ENCODE peak calls at places on chromosomes 7 and 10, in five cellular contexts. B, P, U, K and H are unnamed samples.

GRCh38 chr10:28947209-28947608 is 269.9 kb downstream of the BAMBI start:
- DNase-seq in B (no peak), P (no peak), U (no peak), K (no peak), H (no peak)

GRCh38 chr10:102603946-102604345 is 40.3 kb upstream of the TRIM8 start:
- DNase-seq in B (no peak), P (no peak), U (no peak), K (no peak), H (no peak)

GRCh38 chr7:131431289-131431688 is 103.6 kb downstream of the MKLN1 start:
- DNase-seq in B (no peak), P (no peak), U (no peak), K (no peak), H (no peak)

GRCh38 chr7:1942704-1943294 is 272.7 kb downstream of the ELFN1 start:
- DNase-seq in B (no peak), P (no peak), U (no peak), K (no peak), H (no peak)

GRCh38 chr7:57364933-57365710 is 84.9 kb upstream of the ZNF716 start:
- DNase-seq in B (no peak), P (peak; percentile 47), U (no peak), K (no peak), H (no peak)

GRCh38 chr7:107591410-107591809 is 11.4 kb downstream of the BCAP29 start:
- DNase-seq in B (no peak), P (no peak), U (no peak), K (no peak), H (no peak)

GRCh38 chr7:135486258-135486657 is 23.6 kb downstream of the CNOT4 start:
- DNase-seq in B (no peak), P (no peak), U (no peak), K (no peak), H (no peak)

GRCh38 chr7:105164751-105165150 is 150.7 kb downstream of the KMT2E start:
- DNase-seq in B (no peak), P (no peak), U (no peak), K (no peak), H (no peak)

GRCh38 chr10:209357-209756 is 74.1 kb downstream of the ZMYND11 start:
- DNase-seq in B (no peak), P (no peak), U (no peak), K (no peak), H (no peak)

GRCh38 chr7:123757095-123757494 is 8.3 kb upstream of the WASL start:
- DNase-seq in B (no peak), P (no peak), U (no peak), K (no peak), H (no peak)

GRCh38 chr7:75957021-75957736 is 37.2 kb downstream of the TMEM120A start:
- DNase-seq in B (no peak), P (no peak), U (no peak), K (peak; percentile 68), H (no peak)

GRCh38 chr7:375491-375821 is 85.5 kb downstream of the FOXL3 start:
- DNase-seq in B (no peak), P (peak; percentile 67), U (peak; percentile 26), K (no peak), H (no peak)

GRCh38 chr10:19169684-19170083 is 121.1 kb downstream of the MALRD1 start:
- DNase-seq in B (no peak), P (no peak), U (no peak), K (no peak), H (no peak)

GRCh38 chr7:92076509-92076908 is 57.8 kb downstream of the CYP51A1 start:
- DNase-seq in B (no peak), P (no peak), U (no peak), K (no peak), H (no peak)

GRCh38 chr10:70331486-70332268 is 47.9 kb upstream of the NPFFR1 start:
- DNase-seq in B (peak; percentile 90), P (no peak), U (peak; percentile 79), K (no peak), H (no peak)
- TF ChIP-seq CTCF in B (peak; percentile 73), P (peak; percentile 15), U (peak; percentile 44), K (peak; percentile 50), H (peak; percentile 25)

DNA sequence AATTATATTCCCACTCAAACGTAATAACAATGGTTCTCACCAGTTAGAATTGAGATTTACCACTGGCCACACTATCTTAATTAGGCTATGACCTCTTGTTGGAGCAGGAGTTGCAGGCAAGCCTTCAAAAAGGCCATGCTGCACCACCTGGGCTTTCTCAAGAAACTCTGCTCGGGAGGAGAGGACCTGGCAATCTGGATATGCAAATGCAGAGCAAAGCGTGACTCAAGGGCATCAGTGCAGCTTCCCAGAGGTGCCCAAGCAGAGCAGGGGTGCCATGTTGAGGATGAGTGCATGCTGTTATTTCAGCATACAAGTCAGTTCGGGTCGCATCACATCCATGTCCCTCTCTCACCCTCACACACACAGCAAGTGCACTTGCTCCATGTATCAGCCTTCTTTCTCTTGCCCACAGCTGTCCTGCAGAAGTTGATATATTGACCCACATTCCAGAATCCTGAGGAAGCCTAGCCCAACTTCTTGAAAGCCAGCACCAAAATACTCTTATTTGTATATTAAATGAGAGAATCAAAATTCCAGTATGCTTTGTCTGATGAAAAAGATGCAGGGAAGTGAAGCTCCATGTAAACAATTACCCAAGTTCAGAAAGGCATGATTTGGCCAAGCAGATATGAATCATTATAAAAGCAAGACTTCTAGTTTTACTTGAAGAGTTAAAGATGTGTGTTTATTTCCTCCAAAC is 55.7 kb upstream of the IL6 start:
- DNase-seq in B (no peak), P (no peak), U (no peak), K (no peak), H (no peak)
- TF ChIP-seq EP300 in B (no peak), P (no peak), U (no peak), K (no peak), H (no peak)

GRCh38 chr10:114304017-114304565 is 65.0 kb downstream of the VWA2 start:
- DNase-seq in B (peak; percentile 50), P (no peak), U (peak; percentile 86), K (peak; percentile 86), H (peak; percentile 96)

GRCh38 chr10:114303556-114303955 is 64.5 kb downstream of the VWA2 start:
- DNase-seq in B (no peak), P (no peak), U (no peak), K (no peak), H (no peak)

GRCh38 chr10:114301951-114302710 is 63.1 kb downstream of the VWA2 start:
- DNase-seq in B (no peak), P (peak; percentile 69), U (no peak), K (no peak), H (no peak)

GRCh38 chr10:114300036-114300645 is 61.1 kb downstream of the VWA2 start:
- DNase-seq in B (no peak), P (no peak), U (no peak), K (no peak), H (no peak)

DNA sequence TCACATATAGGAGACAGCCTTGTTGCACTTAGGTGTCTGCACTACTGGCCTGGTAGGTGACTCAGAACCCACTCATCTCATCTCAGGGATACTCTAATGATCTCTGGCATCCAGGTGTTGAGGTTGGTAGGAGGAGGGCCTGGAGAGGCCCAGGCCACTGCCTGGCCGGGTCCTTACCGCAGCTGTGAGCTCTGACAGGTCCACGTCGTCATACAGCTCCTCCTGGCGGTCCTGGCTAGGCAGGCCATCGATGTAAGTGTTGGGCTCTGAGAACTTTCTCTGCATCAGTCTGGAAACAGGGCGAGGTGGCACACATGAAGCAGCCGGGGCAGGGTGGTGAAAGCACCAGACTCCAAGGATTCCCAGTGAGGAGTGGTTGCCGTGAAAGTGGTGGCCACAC is 62.1 kb downstream of the VWA2 start:
- DNase-seq in B (peak; percentile 7), P (no peak), U (no peak), K (no peak), H (no peak)
- TF ChIP-seq CTCF in B (peak; percentile 25), P (no peak), U (no peak), K (peak; percentile 25), H (no peak)

GRCh38 chr10:75610187-75610586 is 178.8 kb downstream of the LRMDA start:
- DNase-seq in B (no peak), P (no peak), U (no peak), K (no peak), H (no peak)

GRCh38 chr10:75613685-75614587 is 182.5 kb downstream of the LRMDA start:
- DNase-seq in B (no peak), P (no peak), U (no peak), K (no peak), H (no peak)

GRCh38 chr10:75612904-75613684 is 181.7 kb downstream of the LRMDA start:
- DNase-seq in B (no peak), P (no peak), U (no peak), K (no peak), H (no peak)

GRCh38 chr10:75611081-75611971 is 179.9 kb downstream of the LRMDA start:
- DNase-seq in B (no peak), P (no peak), U (no peak), K (no peak), H (no peak)

DNA sequence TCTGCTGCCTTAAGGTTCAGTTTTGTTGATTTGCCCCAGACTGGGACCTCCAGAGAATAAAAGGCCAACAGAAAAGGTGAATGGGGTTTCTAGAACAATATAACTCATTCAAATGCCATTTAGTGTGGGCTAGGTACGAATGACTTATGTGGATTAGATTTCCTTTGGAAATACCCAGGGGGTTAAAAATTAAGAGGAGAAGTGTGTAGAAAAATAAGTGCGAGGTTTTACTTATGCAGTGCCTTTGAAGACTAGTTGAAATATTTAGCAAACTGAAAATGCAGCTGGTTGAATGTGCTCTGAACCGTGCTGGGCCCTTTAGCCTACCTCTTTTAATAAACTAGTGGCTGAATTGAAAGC is 180.5 kb downstream of the LRMDA start:
- DNase-seq in B (no peak), P (no peak), U (no peak), K (no peak), H (no peak)
- TF ChIP-seq EP300 in B (no peak), P (no peak), U (no peak), K (no peak), H (no peak)

DNA sequence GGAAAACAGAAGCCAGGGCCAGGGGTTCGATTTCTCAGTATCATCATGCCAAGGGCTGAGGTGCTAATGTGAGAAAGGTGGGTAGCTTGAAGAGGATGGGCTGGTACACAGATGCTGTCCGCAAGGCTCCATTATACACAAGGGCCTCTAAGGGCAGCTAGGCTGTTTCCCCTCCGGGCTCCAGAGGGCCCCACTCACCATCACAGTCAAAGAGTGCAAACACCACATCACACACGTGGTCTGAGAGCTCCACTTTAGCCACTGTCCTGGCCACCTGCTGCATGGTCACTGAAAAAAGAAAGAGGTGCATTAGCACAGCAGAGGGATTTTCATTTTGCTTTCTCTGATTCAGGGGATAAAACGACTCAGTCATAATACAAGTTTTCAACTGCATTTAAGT is 20.9 kb upstream of the DNAJB12 start:
- DNase-seq in B (peak; percentile 51), P (no peak), U (no peak), K (no peak), H (no peak)
- TF ChIP-seq CTCF in B (peak; percentile 64), P (no peak), U (peak; percentile 10), K (peak; percentile 44), H (no peak)

GRCh38 chr10:11170993-11171416 is 153.3 kb downstream of the CELF2 start:
- DNase-seq in B (no peak), P (no peak), U (no peak), K (peak; percentile 6), H (no peak)

GRCh38 chr10:11176746-11177145 is 159.1 kb downstream of the CELF2 start:
- DNase-seq in B (no peak), P (no peak), U (no peak), K (no peak), H (no peak)

GRCh38 chr10:11175823-11176243 is 158.2 kb downstream of the CELF2 start:
- DNase-seq in B (no peak), P (no peak), U (no peak), K (no peak), H (no peak)

GRCh38 chr10:11171452-11171851 is 153.8 kb downstream of the CELF2 start:
- DNase-seq in B (no peak), P (no peak), U (no peak), K (no peak), H (no peak)

GRCh38 chr10:11173062-11173461 is 155.4 kb downstream of the CELF2 start:
- DNase-seq in B (no peak), P (no peak), U (no peak), K (no peak), H (no peak)
- TF ChIP-seq EP300 in B (no peak), P (no peak), U (no peak), K (no peak), H (no peak)